ENCODE peak calls at places on chromosome 17, in ten cellular contexts. P is GM23338, O is heart left ventricle, U is sigmoid colon, G is SK-N-SH, J is H9, E is A549, I is A673, V is left ventricle myocardium inferior, W is mesenchymal stem cell. B is an unnamed sample. For H3K4me1, the result is how much of the 10 kb centered on the place peaks cover.

GRCh38 chr17:39763046-39763800 is 25.5 kb downstream of the GRB7 start:
- DNase-seq in V (no peak), I (no peak), U (no peak), P (no peak), G (no peak), E (no peak), O (no peak), W (no peak), J (no peak), B (no peak)

GRCh38 chr17:54901230-54901847 is 687 bp downstream of the TOM1L1 start:
- DNase-seq in G (peak), P (peak), I (peak), E (peak), U (no peak), O (no peak), J (peak), V (no peak), W (peak), B (no peak)

GRCh38 chr17:39244600-39245570 is 19.1 kb upstream of the STAC2 start:
- DNase-seq in G (peak), P (peak), O (peak), E (peak), U (peak), W (peak), J (peak), I (peak), V (peak), B (peak)

GRCh38 chr17:8120520-8121443 is 2.5 kb upstream of the ALOXE3 start:
- DNase-seq in P (peak), J (peak), I (peak), G (peak), W (peak), V (no peak), E (peak), U (peak), O (peak), B (peak)

GRCh38 chr17:17468217-17469010 is 8.4 kb upstream of the MED9 start:
- DNase-seq in J (no peak), O (no peak), U (no peak), V (no peak), I (no peak), E (no peak), P (no peak), W (no peak), G (no peak), B (no peak)

GRCh38 chr17:55433029-55433628 is 11.5 kb upstream of the MMD start:
- DNase-seq in G (no peak), J (no peak), O (no peak), V (no peak), P (no peak), I (no peak), E (peak), U (no peak), W (no peak), B (no peak)

GRCh38 chr17:82351254-82351712 is 7.8 kb upstream of the TEX19 start:
- DNase-seq in E (no peak), U (no peak), V (no peak), G (no peak), W (no peak), O (no peak), P (no peak), I (no peak), J (no peak), B (no peak)

GRCh38 chr17:67993998-67994361 is 2.3 kb downstream of the C17orf58 start:
- DNase-seq in V (no peak), O (no peak), G (peak), J (no peak), I (no peak), U (no peak), E (peak), W (peak), P (peak), B (no peak)

GRCh38 chr17:61809816-61810392 is 53.4 kb downstream of the BRIP1 start:
- DNase-seq in O (no peak), E (no peak), V (no peak), W (peak), U (no peak), I (peak), G (no peak), J (no peak), P (no peak), B (no peak)

GRCh38 chr17:77083547-77083946 is 57.2 kb upstream of the SEC14L1 start:
- DNase-seq in U (no peak), V (no peak), G (no peak), W (no peak), P (no peak), J (no peak), I (no peak), O (no peak), E (no peak), B (no peak)

GRCh38 chr17:57372156-57372555 is 115.8 kb downstream of the MSI2 start:
- DNase-seq in P (no peak), W (peak), V (no peak), J (no peak), E (peak), O (no peak), G (no peak), U (no peak), I (no peak), B (no peak)

GRCh38 chr17:32523017-32523680 is 36.4 kb downstream of the CDK5R1 start:
- DNase-seq in O (no peak), I (no peak), E (no peak), P (peak), G (no peak), W (no peak), J (no peak), U (peak), V (no peak), B (no peak)

GRCh38 chr17:12927541-12928425 is 90.0 kb downstream of the ELAC2 start:
- DNase-seq in J (no peak), O (peak), I (peak), G (no peak), V (peak), E (no peak), W (no peak), P (no peak), U (no peak), B (no peak)

GRCh38 chr17:28092109-28092508 is 49.6 kb downstream of the NLK start:
- DNase-seq in G (no peak), P (no peak), E (no peak), J (no peak), W (no peak), U (no peak), I (no peak), O (no peak), V (no peak), B (no peak)

GRCh38 chr17:42677921-42678781 is 1.4 kb upstream of the PLEKHH3 start:
- DNase-seq in W (peak), E (peak), G (peak), P (peak), V (peak), U (peak), J (peak), O (peak), I (peak), B (peak)

GRCh38 chr17:21125862-21126261 is 902 bp upstream of the DHRS7B start:
- DNase-seq in J (no peak), W (no peak), I (peak), E (no peak), U (no peak), O (no peak), V (no peak), P (no peak), G (no peak), B (peak)

GRCh38 chr17:12745481-12745880 is 43.8 kb upstream of the ARHGAP44 start:
- DNase-seq in O (no peak), J (peak), E (no peak), U (no peak), W (no peak), P (no peak), I (no peak), G (no peak), V (no peak), B (no peak)

GRCh38 chr17:59756236-59756818 is 48.9 kb downstream of the VMP1 start:
- DNase-seq in G (no peak), E (peak), W (peak), O (no peak), J (no peak), V (no peak), P (no peak), U (no peak), I (no peak), B (no peak)

GRCh38 chr17:81513669-81514484 is 1.3 kb upstream of the ACTG1 start:
- DNase-seq in J (peak), O (peak), G (no peak), U (peak), E (peak), P (peak), I (peak), V (peak), W (peak), B (peak)

GRCh38 chr17:60369727-60370126 is 22.2 kb downstream of the USP32 start:
- DNase-seq in O (no peak), V (no peak), W (no peak), U (no peak), E (no peak), G (no peak), I (no peak), P (no peak), J (no peak), B (no peak)

GRCh38 chr17:13074026-13074425 is 56.2 kb upstream of the ELAC2 start:
- DNase-seq in U (no peak), W (peak), J (no peak), E (no peak), V (no peak), P (no peak), O (no peak), G (no peak), I (peak), B (no peak)

GRCh38 chr17:76554131-76554530 is 14.3 kb downstream of the PRCD start:
- DNase-seq in G (no peak), O (no peak), W (no peak), I (no peak), V (peak), E (no peak), J (no peak), U (no peak), P (no peak), B (no peak)

GRCh38 chr17:55668581-55668980 is 54.1 kb downstream of the TMEM100 start:
- DNase-seq in P (no peak), V (no peak), O (no peak), E (no peak), I (no peak), U (no peak), G (no peak), J (no peak), W (no peak), B (no peak)

GRCh38 chr17:73546121-73546520 is 98.1 kb downstream of the SDK2 start:
- DNase-seq in P (no peak), W (no peak), V (no peak), U (no peak), G (no peak), O (no peak), I (no peak), E (no peak), J (no peak), B (no peak)

GRCh38 chr17:73166731-73167581 is 2.1 kb downstream of the SSTR2 start:
- DNase-seq in W (peak), U (no peak), J (no peak), O (no peak), I (no peak), G (no peak), E (no peak), P (no peak), V (no peak), B (no peak)

GRCh38 chr17:1726626-1727257 is 2.2 kb downstream of the WDR81 start:
- DNase-seq in O (no peak), V (no peak), I (no peak), U (no peak), J (no peak), E (no peak), G (no peak), W (no peak), P (no peak), B (no peak)
- H3K4me1 ChIP-seq in O (under half), V (half or more), I (under half), U (under half), J (under half), E (under half), G (under half), W (under half), P (under half), B (under half)

GRCh38 chr17:4897198-4897657 is 2.1 kb upstream of the C17orf107 start:
- DNase-seq in P (no peak), J (peak), I (no peak), W (no peak), G (no peak), E (no peak), V (no peak), O (no peak), U (no peak), B (no peak)

GRCh38 chr17:4897785-4898184 is 1.6 kb upstream of the C17orf107 start:
- DNase-seq in O (no peak), E (no peak), U (no peak), P (no peak), V (no peak), W (no peak), I (no peak), G (no peak), J (no peak), B (no peak)

GRCh38 chr17:4895121-4895520 is 4.2 kb upstream of the C17orf107 start:
- DNase-seq in E (no peak), J (no peak), V (no peak), I (no peak), P (no peak), U (no peak), O (no peak), W (no peak), G (no peak), B (peak)

GRCh38 chr17:4895676-4896331 is 3.5 kb upstream of the C17orf107 start:
- DNase-seq in J (peak), E (no peak), O (no peak), P (peak), G (no peak), U (no peak), V (no peak), W (no peak), I (peak), B (no peak)

DNA sequence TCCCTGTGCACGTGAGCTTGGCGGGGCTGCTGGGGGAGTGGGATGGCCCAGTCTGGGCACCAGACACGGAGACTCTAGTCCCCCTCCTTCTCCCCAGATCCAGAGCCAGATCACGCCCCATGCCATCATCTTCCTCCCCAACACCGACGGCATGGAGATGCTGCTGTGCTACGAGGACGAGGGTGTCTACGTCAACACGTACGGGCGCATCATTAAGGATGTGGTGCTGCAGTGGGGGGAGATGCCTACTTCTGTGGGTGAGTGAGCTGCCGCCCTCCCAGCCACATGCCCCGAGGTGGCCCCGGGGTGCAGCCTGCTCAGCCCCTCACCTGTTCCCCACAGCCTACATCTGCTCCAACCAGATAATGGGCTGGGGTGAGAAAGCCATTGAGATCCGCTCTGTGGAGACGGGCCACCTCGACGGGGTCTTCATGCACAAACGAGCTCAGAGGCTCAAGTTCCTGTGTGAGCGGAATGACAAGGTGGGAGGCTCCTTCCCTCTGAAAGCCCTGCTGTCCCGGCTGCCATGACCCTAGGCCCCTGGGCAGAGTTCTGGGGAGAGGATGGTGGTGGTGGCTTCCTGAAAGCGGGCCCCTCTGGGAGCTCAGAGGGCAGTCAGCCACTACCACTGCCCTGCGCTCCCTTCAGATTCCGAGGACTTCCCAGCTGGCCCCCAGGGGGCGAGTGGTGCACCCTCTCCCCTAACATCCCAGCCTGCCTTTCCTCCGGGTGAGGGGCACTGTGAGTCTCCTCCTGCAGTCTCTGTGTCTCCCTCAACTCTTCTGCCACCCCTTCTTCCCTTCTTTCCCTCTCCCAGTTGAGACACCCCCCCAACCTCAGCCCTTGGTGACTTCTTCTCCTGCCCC is 2.8 kb upstream of the C17orf107 start:
- DNase-seq in O (no peak), E (no peak), W (no peak), G (no peak), U (no peak), P (no peak), J (peak), V (no peak), I (no peak), B (no peak)
- H3K4me1 ChIP-seq in O (under half), E (under half), W (under half), G (under half), U (under half), P (under half), J (under half), V (under half), I (under half), B (under half)

DNA sequence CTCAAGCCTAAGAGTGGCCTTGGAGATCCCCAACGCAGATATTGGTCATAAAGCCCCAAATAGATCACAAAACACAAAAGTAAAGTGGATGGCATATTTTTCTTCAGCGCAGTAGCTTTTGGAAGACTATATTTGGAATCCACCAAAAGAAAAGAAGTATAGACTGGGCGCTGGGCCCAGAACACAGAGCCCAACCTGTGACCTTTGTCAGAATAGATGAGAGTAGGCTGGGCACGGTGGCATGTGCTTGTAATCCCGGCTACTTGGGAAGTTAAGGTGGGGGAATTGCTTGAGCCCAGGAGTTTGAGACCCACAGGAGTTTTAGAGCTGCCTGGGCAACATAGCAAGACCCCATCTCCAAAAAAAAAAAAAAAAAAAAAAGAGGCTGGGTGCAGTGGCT is 14.6 kb downstream of the SCIMP start:
- DNase-seq in O (no peak), G (no peak), W (no peak), I (no peak), J (no peak), P (no peak), V (peak), E (no peak), U (no peak), B (no peak)
- H3K4me1 ChIP-seq in O (under half), G (under half), W (under half), I (under half), J (under half), P (under half), V (under half), E (under half), U (under half), B (under half)

GRCh38 chr17:4163951-4164350 is 21.0 kb downstream of the CYB5D2 start:
- DNase-seq in J (no peak), V (no peak), G (no peak), I (no peak), W (no peak), P (no peak), O (no peak), E (no peak), U (no peak), B (no peak)

GRCh38 chr17:4162366-4162765 is 19.4 kb downstream of the CYB5D2 start:
- DNase-seq in V (no peak), J (no peak), E (no peak), P (no peak), W (peak), G (no peak), U (no peak), O (no peak), I (no peak), B (no peak)

GRCh38 chr17:4161179-4161559 is 18.2 kb downstream of the CYB5D2 start:
- DNase-seq in G (peak), O (no peak), W (peak), E (peak), V (no peak), U (no peak), P (peak), J (peak), I (no peak), B (no peak)

GRCh38 chr17:4161560-4162221 is 18.7 kb downstream of the CYB5D2 start:
- DNase-seq in G (peak), W (no peak), V (no peak), U (no peak), P (peak), I (no peak), J (no peak), E (no peak), O (no peak), B (no peak)

DNA sequence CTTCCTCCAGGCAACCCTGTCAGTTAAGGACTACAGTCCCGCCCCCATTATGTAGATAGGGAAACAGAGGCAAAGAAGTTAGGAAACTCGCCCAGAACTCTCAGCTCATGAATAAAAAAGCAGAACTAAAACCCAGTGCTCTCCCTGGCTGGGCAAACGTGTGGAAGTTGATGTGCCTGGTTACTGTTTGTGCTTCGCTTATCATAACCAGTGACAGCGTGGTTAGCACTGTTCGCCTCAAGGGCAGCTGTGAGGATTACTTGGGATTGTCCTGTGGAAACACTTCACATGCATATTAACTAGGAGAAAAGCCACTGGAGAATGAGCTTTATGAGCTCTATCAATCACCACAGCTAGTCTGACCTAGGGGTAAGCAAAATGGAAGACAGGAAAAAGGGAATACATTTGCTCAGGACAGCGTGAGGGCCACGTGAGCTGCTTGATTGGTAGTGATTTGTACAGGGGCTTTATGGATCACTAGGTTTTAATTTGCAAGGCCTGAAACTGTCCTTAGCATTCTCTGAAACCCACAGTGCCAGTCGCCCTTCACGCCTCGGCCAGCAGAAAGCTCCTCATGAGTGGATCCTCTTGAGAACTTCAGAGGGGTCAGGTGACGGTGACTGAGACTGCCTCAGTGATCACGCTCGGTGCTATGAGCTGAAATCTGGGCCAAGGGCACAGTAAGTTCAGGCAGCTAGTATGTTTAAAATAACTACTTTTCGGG is 19.9 kb downstream of the CYB5D2 start:
- DNase-seq in V (no peak), W (peak), E (no peak), U (no peak), O (no peak), J (no peak), I (no peak), G (no peak), P (no peak), B (no peak)
- H3K4me1 ChIP-seq in V (half or more), W (under half), E (under half), U (under half), O (under half), J (under half), I (under half), G (under half), P (under half), B (under half)

DNA sequence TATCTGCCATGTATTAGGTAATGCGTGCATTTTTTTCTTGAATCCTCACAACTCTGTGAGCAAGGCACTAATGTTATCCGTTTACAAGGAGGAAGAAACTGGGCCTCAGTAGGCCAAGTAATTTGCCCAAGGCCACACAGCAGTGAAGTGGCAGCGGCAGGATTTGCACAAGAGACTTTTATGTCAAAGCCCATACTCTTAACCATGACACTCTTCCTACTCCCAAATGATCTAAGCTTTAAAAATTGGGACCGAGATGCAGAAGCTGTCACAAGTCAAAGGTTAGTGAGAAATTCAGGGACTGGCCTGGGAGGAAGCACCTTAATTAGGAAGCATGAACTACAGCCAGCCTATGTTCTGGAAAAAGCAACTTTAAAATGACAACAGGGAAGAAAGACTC is 10.7 kb downstream of the MAP3K14 start:
- DNase-seq in J (no peak), P (no peak), O (no peak), V (no peak), E (no peak), I (no peak), U (no peak), G (no peak), W (no peak), B (no peak)
- H3K4me1 ChIP-seq in J (under half), P (under half), O (half or more), V (half or more), E (half or more), I (under half), U (half or more), G (under half), W (under half), B (half or more)

DNA sequence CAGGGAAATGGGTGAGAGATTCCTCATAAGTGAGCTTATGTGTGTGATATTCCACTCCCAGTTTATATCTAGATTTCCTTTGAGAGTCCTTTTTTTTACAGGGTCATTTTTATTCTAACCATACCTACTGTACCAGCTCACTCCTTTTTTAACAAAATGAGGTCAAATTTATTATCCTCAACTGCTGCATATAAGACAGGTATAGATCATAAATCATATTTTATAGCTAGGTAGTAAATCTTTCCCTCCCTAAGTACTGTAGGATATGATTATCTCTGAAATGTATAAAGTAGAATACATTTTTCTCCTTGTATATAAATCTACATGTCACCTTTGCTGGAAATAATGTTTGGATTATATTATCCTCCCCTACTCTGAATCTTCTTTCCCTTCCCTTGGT is 31.5 kb downstream of the AP2B1 start:
- DNase-seq in P (no peak), J (no peak), V (no peak), G (no peak), O (no peak), E (no peak), W (no peak), I (no peak), U (no peak), B (no peak)
- H3K4me1 ChIP-seq in P (under half), J (under half), V (half or more), G (under half), O (under half), E (under half), W (under half), I (under half), U (under half), B (under half)